ENCODE peak calls at places on chromosomes 16 and 17, in ten cellular contexts. Q is AG04450, F is lower lobe of right lung, A is BJ, N is AG09309, K is brain microvascular endothelial cell, L is ovary, B is cardiac muscle cell, J is AG10803, I is fibroblast of lung. R is an unnamed sample.
A peak's percentile ranks its signal among the peaks of the same experiment; 100 is the strongest.

GRCh38 chr17:48795444-48796162 is 21.4 kb downstream of the TTLL6 start:
- DNase-seq in B (no peak), A (peak; percentile 50), L (no peak), I (peak; percentile 72), J (peak; percentile 93), N (peak; percentile 55), K (peak; percentile 41), F (no peak), Q (peak; percentile 26), R (peak; percentile 63)

GRCh38 chr17:50440838-50441829 is 15.1 kb downstream of the ACSF2 start:
- DNase-seq in K (no peak), A (no peak), Q (no peak), J (no peak), L (no peak), F (no peak), B (no peak), N (no peak), I (no peak), R (no peak)

GRCh38 chr16:2486645-2487516 is 12.0 kb downstream of the TBC1D24 start:
- DNase-seq in Q (no peak), I (no peak), L (no peak), N (no peak), B (no peak), K (no peak), A (no peak), F (peak; percentile 85), J (no peak), R (no peak)

GRCh38 chr16:50269769-50270509 is 3.6 kb downstream of the ADCY7 start:
- DNase-seq in B (no peak), K (no peak), Q (no peak), N (no peak), I (no peak), L (no peak), A (no peak), J (no peak), F (no peak), R (no peak)

GRCh38 chr16:8996891-8997290 is 33.2 kb upstream of the USP7 start:
- DNase-seq in F (no peak), J (no peak), B (no peak), N (no peak), Q (no peak), A (no peak), K (no peak), L (no peak), I (no peak), R (peak; percentile 5)

GRCh38 chr17:57604771-57605733 is 140.0 kb downstream of the CCDC182 start:
- DNase-seq in L (peak; percentile 77), F (no peak), I (peak; percentile 55), B (peak; percentile 74), A (no peak), K (peak; percentile 45), N (no peak), J (peak; percentile 45), Q (peak; percentile 24), R (peak; percentile 55)

GRCh38 chr16:28491080-28491969 is 549 bp downstream of the CLN3 start:
- DNase-seq in K (no peak), A (no peak), I (no peak), F (peak; percentile 70), Q (no peak), B (peak; percentile 52), N (no peak), L (peak; percentile 39), J (peak; percentile 9), R (peak; percentile 9)

GRCh38 chr17:1005361-1005946 is 8.5 kb downstream of the TIMM22 start:
- DNase-seq in F (no peak), N (no peak), J (peak; percentile 71), K (no peak), I (peak; percentile 83), A (no peak), B (no peak), L (peak; percentile 81), Q (no peak), R (peak; percentile 83)

GRCh38 chr16:16830973-16831372 is 452.0 kb downstream of the NPIPA7 start:
- DNase-seq in L (no peak), K (no peak), Q (no peak), A (no peak), N (no peak), B (no peak), F (no peak), I (no peak), J (no peak), R (no peak)

GRCh38 chr16:3023415-3023668 is 400 bp downstream of the HCFC1R1 start:
- DNase-seq in Q (no peak), B (no peak), I (no peak), N (peak; percentile 49), J (peak; percentile 77), K (peak; percentile 54), L (peak; percentile 58), F (no peak), A (peak; percentile 49), R (peak; percentile 73)

GRCh38 chr17:72099919-72100318 is 20.9 kb upstream of the SOX9 start:
- DNase-seq in F (no peak), A (no peak), K (no peak), N (no peak), L (no peak), Q (peak; percentile 54), J (no peak), B (no peak), I (peak; percentile 85), R (no peak)

GRCh38 chr16:2717360-2718263 is 2.4 kb downstream of the PRSS27 start:
- DNase-seq in L (no peak), K (no peak), A (no peak), J (no peak), F (no peak), I (no peak), N (no peak), B (no peak), Q (no peak), R (no peak)

GRCh38 chr16:3576211-3576610 is 992 bp downstream of the NLRC3 start:
- DNase-seq in Q (no peak), N (no peak), J (no peak), K (no peak), F (no peak), B (no peak), I (no peak), A (no peak), L (no peak), R (no peak)

GRCh38 chr16:5944971-5945370 is 847.4 kb upstream of the EEF2KMT start:
- DNase-seq in Q (no peak), I (peak; percentile 85), L (no peak), F (no peak), K (no peak), N (no peak), A (no peak), J (no peak), B (no peak), R (no peak)

GRCh38 chr16:70522216-70523000 is 946 bp downstream of the COG4 start:
- DNase-seq in Q (no peak), I (no peak), L (no peak), N (no peak), B (no peak), J (no peak), K (no peak), F (no peak), A (no peak), R (no peak)

GRCh38 chr17:29717817-29718216 is 95.1 kb upstream of the CORO6 start:
- DNase-seq in N (no peak), A (no peak), F (no peak), L (no peak), I (no peak), Q (no peak), K (no peak), J (no peak), B (no peak), R (no peak)

GRCh38 chr17:48526986-48527741 is 3.6 kb downstream of the HOXB1 start:
- DNase-seq in A (no peak), Q (no peak), B (peak; percentile 49), K (no peak), J (no peak), L (no peak), F (no peak), N (no peak), I (no peak), R (no peak)

GRCh38 chr17:39400547-39401411 is 647 bp downstream of the FBXL20 start:
- DNase-seq in I (no peak), J (peak; percentile 7), B (no peak), L (peak; percentile 24), F (peak; percentile 50), A (no peak), N (no peak), K (peak; percentile 0), Q (no peak), R (peak; percentile 9)

GRCh38 chr16:22813223-22813945 is 578 bp upstream of the HS3ST2 start:
- DNase-seq in L (no peak), I (peak; percentile 16), B (peak; percentile 91), F (peak; percentile 51), A (no peak), Q (no peak), J (peak; percentile 23), N (no peak), K (no peak), R (peak; percentile 12)

GRCh38 chr17:80517641-80518040 is 27.0 kb upstream of the RPTOR start:
- DNase-seq in Q (no peak), L (no peak), K (no peak), F (no peak), N (no peak), B (no peak), A (no peak), I (no peak), J (no peak), R (no peak)
- H3K4me3 ChIP-seq in Q (no peak overlapping the region), L (no peak overlapping the region), K (no peak overlapping the region), F (no peak overlapping the region), N (no peak overlapping the region), B (no peak overlapping the region), A (no peak overlapping the region), I (no peak overlapping the region), J (no peak overlapping the region), R (no peak overlapping the region)

GRCh38 chr17:45293413-45294211 is 23.2 kb downstream of the MAP3K14 start:
- DNase-seq in K (peak; percentile 81), I (peak; percentile 92), A (no peak), B (peak; percentile 68), Q (peak; percentile 65), F (peak; percentile 79), L (peak; percentile 87), J (peak; percentile 92), N (peak; percentile 75), R (peak; percentile 92)
- TF ChIP-seq CTCF in K (peak; percentile 39), I (no peak), A (peak; percentile 26), B (no peak), Q (no peak), F (no peak), L (no peak), J (peak; percentile 37), N (peak; percentile 34), R (peak; percentile 6)

DNA sequence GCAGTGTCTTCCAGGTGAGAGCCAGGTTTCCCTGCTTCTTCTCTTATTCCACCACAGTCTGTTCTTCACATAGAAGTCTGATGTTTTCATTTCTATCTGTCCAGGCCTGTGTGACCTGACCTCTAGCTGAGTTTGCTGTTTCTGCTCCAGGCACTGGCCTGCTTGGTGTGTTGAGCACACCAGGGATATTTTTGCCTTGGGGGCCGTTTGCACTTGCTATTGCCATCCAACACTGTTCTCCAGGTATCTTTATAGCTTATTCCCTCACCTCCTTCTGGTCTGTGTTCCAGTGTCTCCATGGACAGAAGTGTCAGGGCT is 41.4 kb downstream of the MRTFB start:
- DNase-seq in F (no peak), J (no peak), L (no peak), K (no peak), I (no peak), A (no peak), Q (no peak), N (no peak), B (no peak), R (no peak)
- H3K4me3 ChIP-seq in F (no peak overlapping the region), J (no peak overlapping the region), L (no peak overlapping the region), K (no peak overlapping the region), I (no peak overlapping the region), A (no peak overlapping the region), Q (no peak overlapping the region), N (no peak overlapping the region), B (no peak overlapping the region), R (no peak overlapping the region)

GRCh38 chr17:27082775-27083154 is 211.1 kb upstream of the WSB1 start:
- DNase-seq in L (no peak), A (no peak), F (no peak), J (no peak), N (no peak), I (no peak), K (no peak), B (no peak), Q (no peak), R (no peak)
- TF ChIP-seq CTCF in L (no peak), A (no peak), F (no peak), J (no peak), N (no peak), I (no peak), K (no peak), B (no peak), Q (no peak), R (no peak)